ENCODE peak calls at places on chromosome 18, in four cellular contexts. One of them, this sample, is unnamed.

GRCh38 chr18:67142604-67143003 is 373.9 kb downstream of the DSEL start:
- DNase-seq in psoas muscle: no peak
- DNase-seq in cardiac muscle cell: no peak
- DNase-seq in A549: no peak
- DNase-seq in this sample: no peak

GRCh38 chr18:68104036-68104435 is 587.5 kb upstream of the DSEL start:
- DNase-seq in psoas muscle: no peak
- DNase-seq in cardiac muscle cell: no peak
- DNase-seq in A549: no peak
- DNase-seq in this sample: no peak

GRCh38 chr18:56565596-56566355 is 72.6 kb downstream of the TXNL1 start:
- DNase-seq in psoas muscle: no peak
- DNase-seq in cardiac muscle cell: peak; percentile 93
- DNase-seq in A549: no peak
- DNase-seq in this sample: no peak

GRCh38 chr18:33652645-33653044 is 74.6 kb downstream of the ASXL3 start:
- DNase-seq in psoas muscle: no peak
- DNase-seq in cardiac muscle cell: no peak
- DNase-seq in A549: no peak
- DNase-seq in this sample: no peak

GRCh38 chr18:54389143-54389505 is 31.4 kb downstream of the C18orf54 start:
- DNase-seq in psoas muscle: no peak
- DNase-seq in cardiac muscle cell: peak; percentile 5
- DNase-seq in A549: no peak
- DNase-seq in this sample: no peak

GRCh38 chr18:69402219-69402989 is 1.7 kb downstream of the DOK6 start:
- DNase-seq in psoas muscle: no peak
- DNase-seq in cardiac muscle cell: peak; percentile 5
- DNase-seq in A549: no peak
- DNase-seq in this sample: peak; percentile 42

GRCh38 chr18:70384181-70384790 is 95.4 kb downstream of the SOCS6 start:
- DNase-seq in psoas muscle: no peak
- DNase-seq in cardiac muscle cell: peak; percentile 57
- DNase-seq in A549: peak; percentile 91
- DNase-seq in this sample: no peak

GRCh38 chr18:56560992-56561391 is 77.4 kb downstream of the TXNL1 start:
- DNase-seq in psoas muscle: no peak
- DNase-seq in cardiac muscle cell: no peak
- DNase-seq in A549: no peak
- DNase-seq in this sample: no peak

GRCh38 chr18:45690975-45691815 is 32.8 kb upstream of the SLC14A1 start:
- DNase-seq in psoas muscle: peak; percentile 71
- DNase-seq in cardiac muscle cell: peak; percentile 85
- DNase-seq in A549: peak; percentile 69
- DNase-seq in this sample: peak; percentile 87

DNA sequence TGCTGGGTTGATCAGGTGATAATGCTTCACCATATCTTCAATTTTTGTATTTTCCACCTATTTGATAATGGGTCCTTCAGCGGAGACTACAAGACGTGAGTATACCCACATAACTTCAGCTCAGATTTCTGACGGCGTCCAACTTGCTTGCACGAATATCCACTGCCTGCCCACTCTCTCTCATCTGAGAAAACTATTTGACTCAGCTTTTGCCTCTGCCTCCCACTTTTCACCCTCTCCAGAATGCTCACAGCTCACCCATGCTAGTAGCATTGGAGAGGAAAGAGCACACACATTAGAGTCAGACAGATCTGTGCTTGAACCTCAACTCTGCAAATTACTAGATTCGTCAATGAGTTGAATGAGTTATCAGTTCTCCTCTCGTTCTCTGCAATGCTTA is 166.8 kb downstream of the BCL2 start:
- DNase-seq in psoas muscle: no peak
- DNase-seq in cardiac muscle cell: no peak
- DNase-seq in A549: no peak
- DNase-seq in this sample: no peak
- H3K27ac ChIP-seq in psoas muscle: no peak overlapping the region
- H3K27ac ChIP-seq in cardiac muscle cell: no peak overlapping the region
- H3K27ac ChIP-seq in A549: no peak overlapping the region
- H3K27ac ChIP-seq in this sample: no peak overlapping the region

DNA sequence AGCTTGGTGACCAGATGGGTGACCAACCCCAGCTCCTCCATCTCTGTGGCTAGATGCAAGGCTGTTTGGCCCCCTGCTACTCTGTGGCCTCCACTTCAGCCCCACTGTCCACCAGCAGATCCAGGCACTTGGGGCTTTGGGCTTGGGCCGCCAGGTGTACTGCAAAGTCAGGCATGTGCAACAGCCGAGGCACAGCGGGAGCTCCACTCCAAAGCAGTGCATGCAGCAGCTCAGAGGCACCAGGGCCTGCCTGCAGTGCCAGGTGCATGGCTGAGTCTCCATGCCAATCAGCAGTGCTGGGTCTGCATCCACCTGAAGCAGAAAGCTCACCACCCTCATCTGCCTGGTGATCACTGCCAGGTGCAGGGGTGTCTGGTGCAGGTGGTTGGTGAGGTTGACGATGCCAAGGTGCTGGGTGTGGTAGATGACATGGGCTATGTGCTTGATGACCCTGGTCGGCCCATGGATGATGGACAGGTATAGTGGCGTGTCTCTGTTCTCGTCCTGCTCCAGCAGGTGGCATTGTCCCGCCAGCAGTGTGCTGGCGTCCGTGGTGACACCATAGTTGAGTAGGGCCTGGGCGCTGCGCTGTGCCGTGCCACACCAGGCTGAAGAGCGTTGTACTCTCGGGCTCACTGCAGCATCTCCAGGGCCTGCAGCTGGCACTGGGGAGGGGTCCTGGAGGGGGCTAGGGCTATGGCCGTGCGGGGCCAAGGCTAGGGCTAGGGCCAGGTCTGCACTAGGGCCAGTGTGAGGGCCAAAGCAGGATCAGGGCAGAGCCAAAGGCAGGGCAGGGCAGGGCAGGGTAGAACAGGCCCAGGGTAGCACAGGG is 1.0 kb upstream of the ANKRD62 start:
- DNase-seq in psoas muscle: no peak
- DNase-seq in cardiac muscle cell: no peak
- DNase-seq in A549: peak; percentile 53
- DNase-seq in this sample: peak; percentile 72
- H3K27ac ChIP-seq in psoas muscle: no peak overlapping the region
- H3K27ac ChIP-seq in cardiac muscle cell: no peak overlapping the region
- H3K27ac ChIP-seq in A549: no peak overlapping the region
- H3K27ac ChIP-seq in this sample: no peak overlapping the region

GRCh38 chr18:58241026-58241679 is 197.1 kb downstream of the NEDD4L start:
- DNase-seq in psoas muscle: no peak
- DNase-seq in cardiac muscle cell: no peak
- DNase-seq in A549: no peak
- DNase-seq in this sample: no peak

GRCh38 chr18:58243401-58243800 is 199.4 kb downstream of the NEDD4L start:
- DNase-seq in psoas muscle: no peak
- DNase-seq in cardiac muscle cell: no peak
- DNase-seq in A549: no peak
- DNase-seq in this sample: no peak

GRCh38 chr18:58242435-58242834 is 198.4 kb downstream of the NEDD4L start:
- DNase-seq in psoas muscle: no peak
- DNase-seq in cardiac muscle cell: no peak
- DNase-seq in A549: no peak
- DNase-seq in this sample: no peak

GRCh38 chr18:58242978-58243377 is 199.0 kb downstream of the NEDD4L start:
- DNase-seq in psoas muscle: no peak
- DNase-seq in cardiac muscle cell: no peak
- DNase-seq in A549: no peak
- DNase-seq in this sample: no peak

GRCh38 chr18:58241877-58242276 is 197.9 kb downstream of the NEDD4L start:
- DNase-seq in psoas muscle: peak; percentile 36
- DNase-seq in cardiac muscle cell: peak; percentile 86
- DNase-seq in A549: no peak
- DNase-seq in this sample: no peak
- H3K27ac ChIP-seq in psoas muscle: no peak overlapping the region
- H3K27ac ChIP-seq in cardiac muscle cell: no peak overlapping the region
- H3K27ac ChIP-seq in A549: no peak overlapping the region
- H3K27ac ChIP-seq in this sample: no peak overlapping the region

GRCh38 chr18:12857991-12858544 is 26.0 kb downstream of the PTPN2 start:
- DNase-seq in psoas muscle: no peak
- DNase-seq in cardiac muscle cell: no peak
- DNase-seq in A549: no peak
- DNase-seq in this sample: no peak
- H3K27ac ChIP-seq in psoas muscle: no peak overlapping the region
- H3K27ac ChIP-seq in cardiac muscle cell: no peak overlapping the region
- H3K27ac ChIP-seq in A549: no peak overlapping the region
- H3K27ac ChIP-seq in this sample: no peak overlapping the region

GRCh38 chr18:75249672-75250470 is 39.3 kb downstream of the TSHZ1 start:
- DNase-seq in psoas muscle: no peak
- DNase-seq in cardiac muscle cell: no peak
- DNase-seq in A549: no peak
- DNase-seq in this sample: no peak

GRCh38 chr18:75248426-75249191 is 38.0 kb downstream of the TSHZ1 start:
- DNase-seq in psoas muscle: no peak
- DNase-seq in cardiac muscle cell: no peak
- DNase-seq in A549: no peak
- DNase-seq in this sample: no peak

GRCh38 chr18:75247601-75248421 is 37.2 kb downstream of the TSHZ1 start:
- DNase-seq in psoas muscle: no peak
- DNase-seq in cardiac muscle cell: peak; percentile 72
- DNase-seq in A549: peak; percentile 7
- DNase-seq in this sample: no peak

GRCh38 chr18:75250471-75250821 is 39.8 kb downstream of the TSHZ1 start:
- DNase-seq in psoas muscle: no peak
- DNase-seq in cardiac muscle cell: no peak
- DNase-seq in A549: no peak
- DNase-seq in this sample: no peak

DNA sequence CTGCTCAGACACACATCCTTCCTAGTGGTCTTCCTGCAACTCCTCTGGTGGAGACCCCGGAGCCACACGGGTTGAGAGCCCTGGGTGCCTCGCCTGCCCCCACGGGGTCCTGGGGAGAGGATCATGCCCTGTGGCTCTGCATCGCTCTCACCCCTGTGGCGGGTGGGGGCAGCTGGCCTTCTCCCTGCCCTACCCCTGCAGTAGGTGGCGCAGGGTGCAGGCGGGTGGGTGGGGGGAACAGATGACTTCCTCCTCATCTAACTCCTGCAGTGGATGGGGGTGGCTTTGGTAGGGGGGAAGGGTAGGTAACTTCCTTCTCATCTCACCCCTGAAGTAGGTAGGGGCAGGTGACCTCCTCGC is 38.6 kb downstream of the TSHZ1 start:
- DNase-seq in psoas muscle: no peak
- DNase-seq in cardiac muscle cell: no peak
- DNase-seq in A549: no peak
- DNase-seq in this sample: no peak
- H3K27ac ChIP-seq in psoas muscle: peak overlapping the region; percentile 74
- H3K27ac ChIP-seq in cardiac muscle cell: no peak overlapping the region
- H3K27ac ChIP-seq in A549: no peak overlapping the region
- H3K27ac ChIP-seq in this sample: no peak overlapping the region

GRCh38 chr18:35616074-35616473 is 34.5 kb downstream of the GALNT1 start:
- DNase-seq in psoas muscle: no peak
- DNase-seq in cardiac muscle cell: no peak
- DNase-seq in A549: no peak
- DNase-seq in this sample: no peak
- H3K27ac ChIP-seq in psoas muscle: peak overlapping the region; percentile 57
- H3K27ac ChIP-seq in cardiac muscle cell: peak overlapping the region; percentile 76
- H3K27ac ChIP-seq in A549: peak overlapping the region; percentile 62
- H3K27ac ChIP-seq in this sample: no peak overlapping the region

GRCh38 chr18:76450912-76451421 is 44.1 kb downstream of the ZNF516 start:
- DNase-seq in psoas muscle: peak; percentile 77
- DNase-seq in cardiac muscle cell: peak; percentile 75
- DNase-seq in A549: no peak
- DNase-seq in this sample: peak; percentile 60

GRCh38 chr18:76451475-76452331 is 43.3 kb downstream of the ZNF516 start:
- DNase-seq in psoas muscle: no peak
- DNase-seq in cardiac muscle cell: no peak
- DNase-seq in A549: no peak
- DNase-seq in this sample: peak; percentile 68

GRCh38 chr18:76452357-76452756 is 42.7 kb downstream of the ZNF516 start:
- DNase-seq in psoas muscle: no peak
- DNase-seq in cardiac muscle cell: no peak
- DNase-seq in A549: no peak
- DNase-seq in this sample: no peak

GRCh38 chr18:76449110-76449453 is 46.0 kb downstream of the ZNF516 start:
- DNase-seq in psoas muscle: no peak
- DNase-seq in cardiac muscle cell: no peak
- DNase-seq in A549: no peak
- DNase-seq in this sample: no peak

DNA sequence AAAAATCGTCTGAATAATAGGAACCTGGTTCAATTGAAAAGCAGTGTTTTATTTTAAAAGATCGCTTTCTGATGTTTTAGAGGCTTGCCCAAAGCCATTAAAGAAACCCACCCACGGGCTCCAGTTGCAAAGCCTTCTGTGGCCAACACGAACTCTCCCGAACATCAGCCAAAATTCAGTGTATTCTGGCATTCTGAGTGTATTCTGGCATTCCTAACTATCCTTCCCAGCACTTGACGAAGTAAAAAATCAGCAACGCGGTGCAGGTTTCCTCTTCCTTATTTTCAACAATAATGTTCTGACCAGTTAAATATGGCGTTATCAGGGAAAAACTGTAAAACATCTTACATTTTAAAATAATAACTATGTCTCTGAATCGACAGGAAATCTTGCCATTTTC is 44.6 kb downstream of the ZNF516 start:
- DNase-seq in psoas muscle: no peak
- DNase-seq in cardiac muscle cell: peak; percentile 67
- DNase-seq in A549: no peak
- DNase-seq in this sample: no peak
- H3K27ac ChIP-seq in psoas muscle: peak overlapping the region; percentile 93
- H3K27ac ChIP-seq in cardiac muscle cell: peak overlapping the region; percentile 86
- H3K27ac ChIP-seq in A549: no peak overlapping the region
- H3K27ac ChIP-seq in this sample: peak overlapping the region; percentile 72

GRCh38 chr18:48924621-48925601 is 25.9 kb downstream of the SMAD7 start:
- DNase-seq in psoas muscle: no peak
- DNase-seq in cardiac muscle cell: no peak
- DNase-seq in A549: no peak
- DNase-seq in this sample: peak; percentile 44
- H3K27ac ChIP-seq in psoas muscle: peak overlapping the region; percentile 30
- H3K27ac ChIP-seq in cardiac muscle cell: peak overlapping the region; percentile 81
- H3K27ac ChIP-seq in A549: peak overlapping the region; percentile 84
- H3K27ac ChIP-seq in this sample: no peak overlapping the region

GRCh38 chr18:61019902-61020301 is 313.3 kb upstream of the CDH20 start:
- DNase-seq in psoas muscle: no peak
- DNase-seq in cardiac muscle cell: no peak
- DNase-seq in A549: no peak
- DNase-seq in this sample: no peak
- H3K27ac ChIP-seq in psoas muscle: no peak overlapping the region
- H3K27ac ChIP-seq in cardiac muscle cell: no peak overlapping the region
- H3K27ac ChIP-seq in A549: no peak overlapping the region
- H3K27ac ChIP-seq in this sample: no peak overlapping the region